ENCODE peak calls at places on chromosome 7, in four cellular contexts. X is cerebellar cortex, E is MM.1S, Q is AG09309. M is an unnamed sample.

GRCh38 chr7:45893374-45893995 is 5.2 kb downstream of the IGFBP1 start:
- DNase-seq in E (no peak), Q (no peak), X (no peak), M (no peak)

GRCh38 chr7:151520419-151521229 is 929 bp upstream of the RHEB start:
- DNase-seq in Q (no peak), E (no peak), X (peak), M (no peak)

GRCh38 chr7:151888079-151888673 is 11.3 kb upstream of the PRKAG2 start:
- DNase-seq in E (no peak), Q (no peak), X (no peak), M (no peak)

GRCh38 chr7:23093546-23093945 is 12.0 kb upstream of the KLHL7 start:
- DNase-seq in X (no peak), Q (no peak), E (no peak), M (peak)

GRCh38 chr7:142420554-142421362 is 162.9 kb upstream of the PRSS58 start:
- DNase-seq in E (peak), X (peak), Q (no peak), M (no peak)

GRCh38 chr7:93835684-93836083 is 54.9 kb downstream of the TFPI2 start:
- DNase-seq in X (no peak), E (no peak), Q (no peak), M (no peak)

GRCh38 chr7:94056796-94057207 is 52.6 kb upstream of the BET1 start:
- DNase-seq in X (no peak), E (no peak), Q (peak), M (peak)

GRCh38 chr7:100566018-100566531 is 7.6 kb downstream of the SAP25 start:
- DNase-seq in E (no peak), Q (no peak), X (no peak), M (no peak)

GRCh38 chr7:140771826-140772225 is 75.3 kb downstream of the NDUFB2 start:
- DNase-seq in X (no peak), E (no peak), Q (no peak), M (no peak)

GRCh38 chr7:138975343-138976104 is 5.7 kb downstream of the KIAA1549 start:
- DNase-seq in Q (no peak), X (no peak), E (no peak), M (no peak)

GRCh38 chr7:22872087-22872807 is 49.6 kb upstream of the TOMM7 start:
- DNase-seq in Q (no peak), X (no peak), E (peak), M (no peak)

GRCh38 chr7:41573017-41573416 is 129.9 kb downstream of the INHBA start:
- DNase-seq in Q (peak), E (no peak), X (no peak), M (peak)

GRCh38 chr7:96713037-96713436 is 3.4 kb upstream of the SEM1 start:
- DNase-seq in Q (no peak), E (no peak), X (no peak), M (no peak)

GRCh38 chr7:132836746-132837145 is 245.1 kb downstream of the CHCHD3 start:
- DNase-seq in X (no peak), E (no peak), Q (no peak), M (no peak)

GRCh38 chr7:66110861-66111260 is 3.8 kb upstream of the CRCP start:
- DNase-seq in Q (peak), X (no peak), E (no peak), M (peak)

GRCh38 chr7:105839271-105839670 is 37.1 kb downstream of the ATXN7L1 start:
- DNase-seq in X (peak), E (no peak), Q (no peak), M (no peak)

GRCh38 chr7:33558961-33559710 is 346.2 kb upstream of the BMPER start:
- DNase-seq in X (no peak), E (no peak), Q (no peak), M (no peak)

GRCh38 chr7:105364748-105365147 is 24.0 kb downstream of the SRPK2 start:
- DNase-seq in Q (no peak), X (no peak), E (no peak), M (no peak)

GRCh38 chr7:42208586-42208985 is 28.4 kb downstream of the GLI3 start:
- DNase-seq in E (no peak), X (no peak), Q (no peak), M (no peak)

GRCh38 chr7:149161241-149161848 is 14.1 kb downstream of the ZNF398 start:
- DNase-seq in Q (no peak), X (no peak), E (no peak), M (no peak)

GRCh38 chr7:32395168-32395567 is 95.0 kb downstream of the LSM5 start:
- DNase-seq in E (no peak), X (no peak), Q (no peak), M (no peak)

GRCh38 chr7:127514499-127514898 is 70.9 kb downstream of the GCC1 start:
- DNase-seq in E (peak), X (peak), Q (peak), M (peak)

GRCh38 chr7:121372376-121373024 is 23.6 kb downstream of the FAM3C start:
- DNase-seq in X (no peak), Q (no peak), E (peak), M (no peak)

GRCh38 chr7:130943336-130943901 is 209.4 kb upstream of the KLF14 start:
- DNase-seq in X (no peak), Q (no peak), E (no peak), M (no peak)